ENCODE peak calls at places on chromosome 9, in five cellular contexts. X, T, H, W and D are unnamed samples.

GRCh38 chr9:27124151-27124550 is 15.1 kb downstream of the TEK start:
- DNase-seq in H (peak), X (no peak), W (no peak), T (peak), D (no peak)

GRCh38 chr9:14245901-14246525 is 67.9 kb downstream of the NFIB start:
- DNase-seq in W (no peak), T (peak), H (peak), X (no peak), D (no peak)

GRCh38 chr9:100088202-100088601 is 10.6 kb downstream of the ERP44 start:
- DNase-seq in H (no peak), T (no peak), X (peak), W (no peak), D (no peak)

GRCh38 chr9:89922099-89922498 is 317.3 kb downstream of the GADD45G start:
- DNase-seq in W (no peak), X (no peak), T (no peak), H (no peak), D (no peak)

GRCh38 chr9:104027295-104027694 is 66.8 kb upstream of the SMC2 start:
- DNase-seq in H (no peak), X (no peak), T (no peak), W (no peak), D (no peak)

GRCh38 chr9:95021166-95021886 is 294.8 kb downstream of the AOPEP start:
- DNase-seq in X (no peak), W (no peak), H (no peak), T (no peak), D (no peak)

GRCh38 chr9:17623965-17624364 is 45.1 kb downstream of the SH3GL2 start:
- DNase-seq in W (no peak), X (no peak), H (no peak), T (no peak), D (no peak)

GRCh38 chr9:131454028-131454427 is 48.7 kb upstream of the POMT1 start:
- DNase-seq in H (no peak), W (no peak), T (no peak), X (no peak), D (no peak)

GRCh38 chr9:122518841-122519240 is at the start of gene OR1J4:
- DNase-seq in X (no peak), W (no peak), H (no peak), T (no peak), D (no peak)

GRCh38 chr9:112334319-112334828 is 955 bp upstream of the PTBP3 start:
- DNase-seq in W (no peak), T (peak), X (no peak), H (peak), D (no peak)

GRCh38 chr9:123431581-123431980 is 75.6 kb downstream of the CRB2 start:
- DNase-seq in T (no peak), X (no peak), H (no peak), W (no peak), D (no peak)

GRCh38 chr9:6414291-6414690 is 1.3 kb downstream of the UHRF2 start:
- DNase-seq in X (no peak), H (peak), T (peak), W (no peak), D (no peak)

GRCh38 chr9:6417186-6417585 is 4.2 kb downstream of the UHRF2 start:
- DNase-seq in T (no peak), H (no peak), X (no peak), W (no peak), D (no peak)

GRCh38 chr9:6413365-6414263 is 615 bp downstream of the UHRF2 start:
- DNase-seq in W (no peak), X (peak), T (no peak), H (no peak), D (no peak)

GRCh38 chr9:6412572-6413364 is at the start of gene UHRF2:
- DNase-seq in T (peak), W (peak), X (peak), H (peak), D (peak)

DNA sequence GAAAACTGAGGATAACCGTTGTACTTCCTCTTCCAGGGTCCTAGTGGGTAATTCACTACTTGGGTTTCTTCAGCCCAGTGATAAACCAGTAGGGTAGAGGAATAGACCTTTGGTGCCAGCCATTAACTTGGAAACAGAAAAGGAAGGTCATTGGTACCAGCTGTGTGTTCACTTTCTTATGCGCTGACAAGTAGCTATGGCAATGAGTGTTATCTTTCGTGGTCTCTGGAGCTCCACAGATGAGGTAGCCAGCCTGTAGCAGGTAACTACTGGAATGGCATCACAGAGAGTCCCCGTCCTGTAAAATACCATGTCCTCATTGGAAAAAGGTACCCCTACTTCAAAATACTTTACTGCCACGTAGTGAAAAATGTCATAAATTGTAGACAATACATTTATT is 2.3 kb downstream of the UHRF2 start:
- DNase-seq in T (no peak), H (no peak), X (no peak), W (no peak), D (no peak)
- H3K4me3 ChIP-seq in T (peak), H (peak), X (peak), W (no peak), D (peak)

DNA sequence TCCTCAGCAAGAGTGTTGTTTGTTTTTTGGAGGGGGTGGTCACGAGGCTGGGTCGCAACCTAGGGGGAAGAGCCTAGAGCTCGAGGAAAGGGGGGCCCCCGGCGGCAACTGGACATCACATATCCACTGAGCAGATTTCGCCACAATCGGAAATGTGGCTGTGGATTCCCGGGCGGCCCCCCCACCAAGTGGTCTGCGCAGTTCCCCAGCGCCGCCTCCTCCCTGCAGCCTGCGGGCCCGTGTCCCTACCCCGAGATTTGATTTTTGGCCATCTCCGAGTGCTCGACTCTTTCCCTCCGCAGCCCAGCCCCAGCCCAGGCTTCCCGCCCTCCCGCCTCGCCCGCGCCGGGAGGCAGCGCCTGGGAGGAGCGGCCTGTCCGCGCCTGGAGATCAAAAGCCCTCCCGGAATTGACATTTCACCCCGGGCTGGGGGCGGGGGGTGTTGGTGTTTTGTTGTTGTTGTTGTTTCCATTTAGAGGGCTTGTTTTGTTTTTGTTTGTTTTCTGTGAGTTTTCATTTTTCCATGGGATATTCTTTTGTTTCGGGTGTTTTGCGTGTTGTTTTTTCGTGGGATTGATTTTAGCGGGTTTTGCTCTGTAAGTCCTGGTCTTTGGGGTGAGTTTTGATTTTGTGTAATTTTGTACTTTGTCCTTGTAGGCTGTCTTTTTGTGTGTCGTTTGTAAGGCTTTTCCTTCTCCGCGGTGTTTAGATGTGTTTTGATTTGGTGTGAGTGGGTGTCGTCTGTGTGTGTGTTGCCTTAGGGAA is 1.6 kb upstream of the PAX5 start:
- DNase-seq in X (no peak), T (peak), W (no peak), H (peak), D (no peak)
- H3K4me3 ChIP-seq in X (no peak), T (no peak), W (no peak), H (no peak), D (no peak)

GRCh38 chr9:129964901-129965734 is 77.9 kb downstream of the FNBP1 start:
- DNase-seq in W (peak), X (no peak), T (peak), H (peak), D (no peak)
- H3K4me3 ChIP-seq in W (no peak), X (no peak), T (peak), H (no peak), D (no peak)

GRCh38 chr9:130400870-130401269 is 43.9 kb upstream of the ASS1 start:
- DNase-seq in T (no peak), X (no peak), W (no peak), H (no peak), D (no peak)

GRCh38 chr9:130402243-130402642 is 42.5 kb upstream of the ASS1 start:
- DNase-seq in H (no peak), T (no peak), X (no peak), W (no peak), D (no peak)

GRCh38 chr9:130398487-130399240 is 46.1 kb upstream of the ASS1 start:
- DNase-seq in T (no peak), H (no peak), X (no peak), W (no peak), D (no peak)

GRCh38 chr9:130402645-130403440 is 41.9 kb upstream of the ASS1 start:
- DNase-seq in X (no peak), T (no peak), W (no peak), H (no peak), D (no peak)

DNA sequence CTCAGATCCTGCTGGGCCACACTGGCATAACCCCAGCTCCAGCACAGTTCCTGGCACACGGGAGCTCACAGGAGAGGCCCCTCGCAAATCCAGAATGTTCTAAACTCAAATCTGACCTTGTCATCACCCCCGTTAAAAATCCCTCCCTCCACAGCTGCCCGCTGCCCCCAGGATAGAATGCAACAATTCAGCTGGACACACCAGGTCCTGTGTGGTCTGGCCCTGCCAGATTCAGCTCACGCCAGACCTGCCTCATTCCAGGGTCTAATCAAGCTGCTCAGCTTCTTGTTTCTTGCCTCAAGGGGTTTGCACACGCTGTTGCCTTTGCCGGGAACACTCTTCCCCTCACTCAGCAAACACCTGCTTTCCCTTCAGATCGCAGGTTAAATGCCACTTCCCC is 45.0 kb upstream of the ASS1 start:
- DNase-seq in X (no peak), W (no peak), T (no peak), H (no peak), D (no peak)
- H3K4me3 ChIP-seq in X (no peak), W (no peak), T (no peak), H (no peak), D (no peak)

GRCh38 chr9:135480942-135481315 is 1.3 kb downstream of the PPP1R26 start:
- DNase-seq in W (no peak), X (no peak), H (no peak), T (no peak), D (no peak)

GRCh38 chr9:135480071-135480941 is 724 bp downstream of the PPP1R26 start:
- DNase-seq in H (no peak), X (peak), W (no peak), T (no peak), D (no peak)

GRCh38 chr9:135479469-135480052 is at the start of gene PPP1R26:
- DNase-seq in X (peak), H (no peak), T (no peak), W (no peak), D (no peak)

GRCh38 chr9:135478191-135478590 is 1.4 kb upstream of the PPP1R26 start:
- DNase-seq in T (no peak), X (no peak), H (no peak), W (no peak), D (no peak)

DNA sequence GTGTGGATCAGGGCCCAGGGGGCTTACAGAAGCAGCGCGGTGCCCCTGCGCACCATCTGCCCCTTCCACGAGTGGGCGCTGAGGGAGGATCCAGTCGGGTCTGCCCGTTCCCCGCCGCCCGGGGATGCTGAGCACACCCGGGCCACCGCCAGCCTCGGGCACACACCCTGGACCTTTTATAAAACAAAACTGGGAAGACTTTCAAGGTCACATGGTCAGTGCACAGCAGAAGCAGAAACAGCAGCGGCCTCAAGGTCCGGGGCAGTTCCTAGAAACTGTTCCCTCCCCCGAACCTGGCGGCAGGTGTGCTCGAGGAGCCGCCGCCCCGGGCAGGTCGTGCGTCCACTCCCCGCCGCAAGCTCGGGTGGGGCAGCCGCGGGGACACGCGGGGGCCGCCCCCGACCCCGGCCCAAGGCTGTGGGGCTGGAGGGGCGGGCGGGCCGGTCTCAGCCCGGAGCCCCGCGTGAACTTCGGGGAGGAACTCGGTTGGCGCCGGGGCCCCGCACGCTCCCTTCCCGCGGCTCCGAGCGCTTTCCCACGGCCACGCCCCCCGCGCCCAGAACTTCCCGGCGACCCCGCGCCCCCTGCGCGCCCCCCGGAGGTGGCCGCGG is 619 bp upstream of the PPP1R26 start:
- DNase-seq in W (no peak), X (peak), H (peak), T (no peak), D (peak)
- H3K4me3 ChIP-seq in W (peak), X (peak), H (peak), T (no peak), D (peak)

GRCh38 chr9:136481558-136481957 is 1.3 kb downstream of the SEC16A start:
- DNase-seq in X (no peak), H (peak), T (no peak), W (no peak), D (no peak)
- H3K4me3 ChIP-seq in X (peak), H (peak), T (peak), W (peak), D (peak)

GRCh38 chr9:137138701-137139467 is at the start of gene GRIN1:
- DNase-seq in X (peak), T (no peak), W (no peak), H (peak), D (no peak)
- H3K4me3 ChIP-seq in X (no peak), T (no peak), W (no peak), H (no peak), D (no peak)

GRCh38 chr9:2015581-2016410 is 649 bp downstream of the SMARCA2 start:
- DNase-seq in H (peak), X (peak), W (peak), T (peak), D (no peak)

GRCh38 chr9:2012347-2012746 is 2.8 kb upstream of the SMARCA2 start:
- DNase-seq in H (no peak), T (no peak), X (no peak), W (no peak), D (no peak)

GRCh38 chr9:2014148-2014547 is 999 bp upstream of the SMARCA2 start:
- DNase-seq in T (no peak), X (no peak), W (no peak), H (no peak), D (no peak)

GRCh38 chr9:2014696-2015580 is at the start of gene SMARCA2:
- DNase-seq in X (peak), T (peak), H (peak), W (peak), D (peak)

GRCh38 chr9:2013688-2014087 is 1.5 kb upstream of the SMARCA2 start:
- DNase-seq in T (no peak), W (no peak), X (no peak), H (peak), D (no peak)
- H3K4me3 ChIP-seq in T (peak), W (peak), X (peak), H (peak), D (peak)

GRCh38 chr9:4984571-4985375 is at the start of gene JAK2:
- DNase-seq in H (peak), W (peak), X (peak), T (peak), D (peak)

GRCh38 chr9:4985376-4986266 is 549 bp downstream of the JAK2 start:
- DNase-seq in W (peak), X (peak), H (peak), T (peak), D (no peak)

GRCh38 chr9:4982720-4983482 is 2.2 kb upstream of the JAK2 start:
- DNase-seq in H (no peak), T (no peak), X (no peak), W (no peak), D (no peak)

GRCh38 chr9:4984171-4984570 is 901 bp upstream of the JAK2 start:
- DNase-seq in X (no peak), H (no peak), W (no peak), T (peak), D (no peak)

DNA sequence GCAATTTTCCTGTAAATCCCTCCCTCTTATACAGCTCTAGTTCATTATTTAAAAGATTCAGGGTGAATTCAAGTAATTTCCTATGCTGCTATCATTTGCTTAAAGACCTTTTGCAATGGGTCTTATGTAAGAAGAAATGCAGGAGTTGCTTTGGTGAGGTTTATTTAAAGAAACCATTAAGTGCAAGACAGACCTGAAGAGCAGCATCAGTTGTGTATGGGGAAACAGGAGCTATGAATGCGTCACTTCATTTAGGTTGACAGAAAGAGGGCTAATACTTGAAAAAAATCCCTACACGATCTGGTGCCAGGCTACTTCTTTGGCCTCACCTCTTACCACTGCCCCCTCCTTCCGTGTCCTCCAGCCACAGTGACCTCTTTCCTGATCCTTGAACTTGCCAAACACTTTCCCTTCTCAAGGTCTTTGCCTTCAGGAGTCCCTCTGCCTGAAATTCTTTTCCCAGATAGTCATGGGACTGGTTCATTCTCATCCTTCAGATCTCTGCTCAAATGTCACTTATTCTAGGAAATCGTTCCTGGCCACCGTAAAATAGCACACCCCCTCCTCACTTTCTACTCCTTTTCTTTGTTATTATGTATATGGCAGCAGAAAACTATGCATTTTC is 1.4 kb upstream of the JAK2 start:
- DNase-seq in T (no peak), W (no peak), H (no peak), X (no peak), D (no peak)
- H3K4me3 ChIP-seq in T (peak), W (peak), H (peak), X (peak), D (peak)